ENCODE peak calls at places on chromosomes 12 and 14, in eight cellular contexts. S, J, Z, U, V, P, Q and N are unnamed samples.

GRCh38 chr14:91751719-91752118 is 19.8 kb upstream of the CATSPERB start:
- DNase-seq in Z (no peak), V (no peak), P (no peak), Q (no peak), S (no peak), J (no peak), U (no peak), N (no peak)

GRCh38 chr12:100200450-100201181 is at the start of gene ACTR6:
- DNase-seq in P (peak), Z (peak), U (peak), J (peak), Q (peak), V (peak), S (peak), N (peak)

GRCh38 chr14:33184587-33184986 is 245.9 kb downstream of the NPAS3 start:
- DNase-seq in U (no peak), V (no peak), Z (no peak), S (no peak), Q (no peak), J (no peak), P (no peak), N (no peak)

GRCh38 chr12:132190012-132190755 is 45.9 kb downstream of the NOC4L start:
- DNase-seq in J (peak), S (no peak), V (no peak), Z (no peak), U (no peak), Q (no peak), P (no peak), N (no peak)

GRCh38 chr12:21129906-21130305 is 1.1 kb upstream of the SLCO1B1 start:
- DNase-seq in S (no peak), V (no peak), P (no peak), U (no peak), Q (no peak), J (no peak), Z (no peak), N (no peak)

GRCh38 chr12:122669397-122670070 is 33.6 kb downstream of the HCAR2 start:
- DNase-seq in S (no peak), V (no peak), P (no peak), Q (peak), Z (no peak), U (no peak), J (no peak), N (no peak)

GRCh38 chr12:108509806-108510205 is 5.3 kb upstream of the FICD start:
- DNase-seq in U (no peak), V (no peak), S (no peak), J (no peak), Q (no peak), Z (no peak), P (no peak), N (no peak)

GRCh38 chr12:111076611-111077451 is 156.5 kb upstream of the MYL2 start:
- DNase-seq in V (no peak), Z (no peak), P (no peak), J (no peak), S (no peak), Q (no peak), U (no peak), N (no peak)

GRCh38 chr12:57740656-57741412 is 2.3 kb upstream of the AGAP2 start:
- DNase-seq in Q (peak), U (no peak), P (peak), S (no peak), Z (no peak), J (peak), V (no peak), N (peak)

GRCh38 chr12:112420740-112421139 is 2.0 kb downstream of the PTPN11 start:
- DNase-seq in J (no peak), U (no peak), S (no peak), V (no peak), P (no peak), Q (no peak), Z (no peak), N (no peak)

GRCh38 chr14:96168581-96168980 is 36.1 kb upstream of the BDKRB2 start:
- DNase-seq in Q (no peak), S (no peak), P (no peak), U (no peak), J (no peak), Z (no peak), V (no peak), N (no peak)

GRCh38 chr14:36300337-36300736 is 20.1 kb downstream of the MBIP start:
- DNase-seq in S (no peak), U (no peak), Q (peak), P (no peak), V (no peak), Z (no peak), J (no peak), N (no peak)

GRCh38 chr14:97709552-97709951 is 912.4 kb downstream of the VRK1 start:
- DNase-seq in Q (no peak), J (no peak), V (no peak), S (no peak), Z (no peak), P (no peak), U (no peak), N (no peak)

GRCh38 chr14:95690815-95691214 is 4.6 kb downstream of the TCL1B start:
- DNase-seq in U (no peak), P (no peak), Q (no peak), V (no peak), S (no peak), Z (no peak), J (no peak), N (no peak)

GRCh38 chr14:28308727-28309126 is 457.9 kb upstream of the FOXG1 start:
- DNase-seq in P (no peak), J (no peak), Q (peak), Z (peak), U (no peak), V (no peak), S (no peak), N (no peak)

GRCh38 chr12:110819150-110819549 is 27.6 kb upstream of the CCDC63 start:
- DNase-seq in Q (no peak), P (no peak), S (no peak), V (no peak), Z (no peak), U (no peak), J (no peak), N (no peak)